ENCODE peak calls at places on chromosomes 4 and X, in ten cellular contexts. Z is HL-60, X is HS-5, J is hepatocyte, D is A549, F is ACHN, C is NCI-H748 treated with DMSO at 0.1 percent for 48 hours, E is bronchial epithelial cell, A is fibroblast of the aortic adventitia, S is GM12892. O is an unnamed sample.

GRCh38 chr4:178556796-178557195 is 1114.6 kb upstream of the AGA start:
- DNase-seq in S (no peak), A (no peak), F (no peak), X (no peak), E (peak; percentile 77), Z (no peak), J (no peak), C (no peak), D (no peak), O (no peak)

GRCh38 chrX:70970482-70970999 is 39.6 kb upstream of the SLC7A3 start:
- DNase-seq in A (peak; percentile 49), S (no peak), J (no peak), E (peak; percentile 10), D (peak; percentile 13), Z (no peak), C (peak; percentile 27), F (peak; percentile 25), X (no peak), O (peak; percentile 40)

GRCh38 chr4:136329042-136329662 is 1203.1 kb downstream of the PCDH18 start:
- DNase-seq in E (no peak), F (peak; percentile 6), A (no peak), X (no peak), D (no peak), J (no peak), C (no peak), Z (no peak), S (no peak), O (no peak)

GRCh38 chr4:183563874-183564273 is 59.0 kb downstream of the ING2 start:
- DNase-seq in A (peak; percentile 32), X (no peak), S (no peak), E (peak; percentile 88), J (peak; percentile 58), C (no peak), F (no peak), D (no peak), Z (no peak), O (no peak)

GRCh38 chr4:183330841-183331240 is 8.6 kb upstream of the CLDN24 start:
- DNase-seq in S (no peak), J (no peak), D (no peak), X (no peak), C (no peak), F (no peak), Z (no peak), A (no peak), E (no peak), O (no peak)

GRCh38 chrX:24760601-24761000 is 66.9 kb downstream of the POLA1 start:
- DNase-seq in X (no peak), E (no peak), D (no peak), C (no peak), F (no peak), A (peak; percentile 55), J (no peak), Z (no peak), S (no peak), O (no peak)

GRCh38 chr4:6011686-6012085 is 6.5 kb downstream of the C4orf50 start:
- DNase-seq in X (no peak), Z (no peak), D (no peak), E (no peak), F (no peak), C (no peak), J (no peak), S (no peak), A (no peak), O (no peak)

GRCh38 chr4:60879135-60879701 is 320.9 kb upstream of the ADGRL3 start:
- DNase-seq in X (no peak), A (no peak), C (no peak), F (no peak), Z (no peak), E (no peak), S (no peak), J (no peak), D (no peak), O (no peak)

GRCh38 chr4:151753056-151753455 is 7.8 kb downstream of the GATB start:
- DNase-seq in X (no peak), Z (no peak), S (no peak), A (peak; percentile 3), F (no peak), J (no peak), C (no peak), E (peak; percentile 97), D (no peak), O (no peak)

GRCh38 chr4:108683479-108683878 is 33.1 kb downstream of the OSTC start:
- DNase-seq in X (peak; percentile 16), Z (no peak), A (peak; percentile 52), F (peak; percentile 47), S (no peak), C (no peak), J (peak; percentile 21), D (peak; percentile 2), E (peak; percentile 52), O (peak; percentile 13)

GRCh38 chr4:152663203-152664066 is 16.4 kb downstream of the TMEM154 start:
- DNase-seq in Z (peak; percentile 63), J (no peak), S (no peak), X (no peak), D (no peak), F (no peak), E (no peak), C (no peak), A (peak; percentile 35), O (peak; percentile 90)

GRCh38 chrX:81390244-81390643 is 188.3 kb downstream of the SH3BGRL start:
- DNase-seq in C (no peak), S (no peak), Z (no peak), F (no peak), D (no peak), J (no peak), E (no peak), A (no peak), X (no peak), O (no peak)

GRCh38 chr4:112633477-112634235 is 3.1 kb downstream of the ZGRF1 start:
- DNase-seq in F (peak; percentile 50), E (peak; percentile 29), A (peak; percentile 72), J (peak; percentile 28), C (peak; percentile 2), D (peak; percentile 4), Z (peak; percentile 12), X (peak; percentile 8), S (no peak), O (peak; percentile 34)

GRCh38 chr4:88522702-88523324 is 763 bp downstream of the PYURF start:
- DNase-seq in F (peak; percentile 24), X (no peak), D (peak; percentile 18), J (peak; percentile 65), A (peak; percentile 49), E (peak; percentile 37), C (no peak), S (peak; percentile 18), Z (no peak), O (peak; percentile 43)

GRCh38 chr4:176534566-176534965 is 214.8 kb downstream of the SPCS3 start:
- DNase-seq in E (peak; percentile 32), D (no peak), X (peak; percentile 54), S (no peak), J (no peak), C (no peak), F (peak; percentile 68), A (peak; percentile 73), Z (no peak), O (no peak)

GRCh38 chr4:115361781-115362180 is 248.4 kb upstream of the NDST4 start:
- DNase-seq in J (no peak), A (no peak), D (no peak), Z (no peak), S (no peak), F (no peak), X (peak; percentile 4), E (peak; percentile 22), C (no peak), O (no peak)

GRCh38 chrX:41164469-41164868 is 79.2 kb downstream of the USP9X start:
- DNase-seq in F (no peak), Z (no peak), J (no peak), A (no peak), C (no peak), X (no peak), D (no peak), S (no peak), E (no peak), O (no peak)

GRCh38 chr4:144712775-144713174 is 66.8 kb downstream of the HHIP start:
- DNase-seq in Z (no peak), E (peak; percentile 18), S (no peak), F (no peak), C (no peak), D (no peak), J (no peak), A (peak; percentile 68), X (no peak), O (no peak)

GRCh38 chr4:63493265-63493664 is 916.0 kb downstream of the TECRL start:
- DNase-seq in E (no peak), A (no peak), J (no peak), D (no peak), X (no peak), F (no peak), Z (no peak), C (no peak), S (no peak), O (no peak)

GRCh38 chr4:122500852-122501501 is 44.5 kb upstream of the IL2 start:
- DNase-seq in E (no peak), J (no peak), X (no peak), S (no peak), C (peak; percentile 54), Z (no peak), F (no peak), A (peak; percentile 89), D (no peak), O (no peak)

O was measured in AML-193.